ENCODE peak calls at places on chromosomes 13 and 19, in ten cellular contexts. One of them, this sample, is unnamed.

GRCh38 chr13:110410906-110411305 is 103.8 kb downstream of the COL4A2 start:
- DNase-seq in stimulated activated CD8-positive, alpha-beta memory T cell treated with anti-CD3 and anti-CD28 coated beads, Interleukin-2, amount 100 ng/mL, for 1 hour: no peak
- DNase-seq in A549: no peak
- DNase-seq in activated T-helper 1 cell treated with anti-CD3 and anti-CD28 coated beads, Interleukin-12 subunit alpha, Interleukin-12 subunit beta, Interleukin-2, Interleukin-4 antibody, amounts not matched to agents 30 ng/mL and 10 ng/mL and 1 ng/mL, durations not matched to agents 14 hours and 24 hours and 36 hours: no peak
- DNase-seq in iris pigment epithelial cell: no peak
- DNase-seq in AG09319: no peak
- DNase-seq in HFFc6: no peak
- DNase-seq in germinal center: no peak
- DNase-seq in stimulated activated CD4-positive, alpha-beta T cell treated with anti-CD3 and anti-CD28 coated beads, Interleukin-2, amount 100 ng/mL, for 48 hours: no peak
- DNase-seq in memory B cell: no peak
- DNase-seq in this sample: no peak

GRCh38 chr13:42814868-42815267 is 33.5 kb downstream of the FAM216B start:
- DNase-seq in stimulated activated CD4-positive, alpha-beta T cell treated with anti-CD3 and anti-CD28 coated beads, Interleukin-2, amount 100 ng/mL, for 48 hours: no peak
- DNase-seq in germinal center: no peak
- DNase-seq in HFFc6: peak; percentile 80
- DNase-seq in AG09319: peak; percentile 89
- DNase-seq in iris pigment epithelial cell: peak; percentile 91
- DNase-seq in A549: peak; percentile 3
- DNase-seq in stimulated activated CD8-positive, alpha-beta memory T cell treated with anti-CD3 and anti-CD28 coated beads, Interleukin-2, amount 100 ng/mL, for 1 hour: no peak
- DNase-seq in activated T-helper 1 cell treated with anti-CD3 and anti-CD28 coated beads, Interleukin-12 subunit alpha, Interleukin-12 subunit beta, Interleukin-2, Interleukin-4 antibody, amounts not matched to agents 30 ng/mL and 10 ng/mL and 1 ng/mL, durations not matched to agents 14 hours and 24 hours and 36 hours: no peak
- DNase-seq in memory B cell: no peak
- DNase-seq in this sample: no peak

GRCh38 chr13:96948127-96948526 is 46.1 kb downstream of the OXGR1 start:
- DNase-seq in HFFc6: no peak
- DNase-seq in AG09319: no peak
- DNase-seq in germinal center: no peak
- DNase-seq in A549: no peak
- DNase-seq in memory B cell: no peak
- DNase-seq in stimulated activated CD8-positive, alpha-beta memory T cell treated with anti-CD3 and anti-CD28 coated beads, Interleukin-2, amount 100 ng/mL, for 1 hour: no peak
- DNase-seq in iris pigment epithelial cell: no peak
- DNase-seq in stimulated activated CD4-positive, alpha-beta T cell treated with anti-CD3 and anti-CD28 coated beads, Interleukin-2, amount 100 ng/mL, for 48 hours: no peak
- DNase-seq in activated T-helper 1 cell treated with anti-CD3 and anti-CD28 coated beads, Interleukin-12 subunit alpha, Interleukin-12 subunit beta, Interleukin-2, Interleukin-4 antibody, amounts not matched to agents 30 ng/mL and 10 ng/mL and 1 ng/mL, durations not matched to agents 14 hours and 24 hours and 36 hours: no peak
- DNase-seq in this sample: no peak

GRCh38 chr19:46009530-46010510 is 13.0 kb downstream of the PGLYRP1 start:
- DNase-seq in AG09319: no peak
- DNase-seq in A549: peak; percentile 81
- DNase-seq in memory B cell: peak; percentile 53
- DNase-seq in activated T-helper 1 cell treated with anti-CD3 and anti-CD28 coated beads, Interleukin-12 subunit alpha, Interleukin-12 subunit beta, Interleukin-2, Interleukin-4 antibody, amounts not matched to agents 30 ng/mL and 10 ng/mL and 1 ng/mL, durations not matched to agents 14 hours and 24 hours and 36 hours: peak; percentile 46
- DNase-seq in stimulated activated CD4-positive, alpha-beta T cell treated with anti-CD3 and anti-CD28 coated beads, Interleukin-2, amount 100 ng/mL, for 48 hours: peak; percentile 69
- DNase-seq in stimulated activated CD8-positive, alpha-beta memory T cell treated with anti-CD3 and anti-CD28 coated beads, Interleukin-2, amount 100 ng/mL, for 1 hour: peak; percentile 45
- DNase-seq in HFFc6: peak; percentile 61
- DNase-seq in iris pigment epithelial cell: peak; percentile 68
- DNase-seq in germinal center: peak; percentile 67
- DNase-seq in this sample: peak; percentile 79

GRCh38 chr13:100131863-100132574 is 43.1 kb downstream of the PCCA start:
- DNase-seq in memory B cell: no peak
- DNase-seq in AG09319: peak; percentile 16
- DNase-seq in stimulated activated CD4-positive, alpha-beta T cell treated with anti-CD3 and anti-CD28 coated beads, Interleukin-2, amount 100 ng/mL, for 48 hours: no peak
- DNase-seq in stimulated activated CD8-positive, alpha-beta memory T cell treated with anti-CD3 and anti-CD28 coated beads, Interleukin-2, amount 100 ng/mL, for 1 hour: no peak
- DNase-seq in A549: peak; percentile 77
- DNase-seq in iris pigment epithelial cell: peak; percentile 98
- DNase-seq in HFFc6: peak; percentile 85
- DNase-seq in germinal center: no peak
- DNase-seq in activated T-helper 1 cell treated with anti-CD3 and anti-CD28 coated beads, Interleukin-12 subunit alpha, Interleukin-12 subunit beta, Interleukin-2, Interleukin-4 antibody, amounts not matched to agents 30 ng/mL and 10 ng/mL and 1 ng/mL, durations not matched to agents 14 hours and 24 hours and 36 hours: no peak
- DNase-seq in this sample: peak; percentile 32

GRCh38 chr13:29847501-29847983 is 2.9 kb downstream of the UBL3 start:
- DNase-seq in germinal center: no peak
- DNase-seq in stimulated activated CD8-positive, alpha-beta memory T cell treated with anti-CD3 and anti-CD28 coated beads, Interleukin-2, amount 100 ng/mL, for 1 hour: no peak
- DNase-seq in memory B cell: no peak
- DNase-seq in A549: no peak
- DNase-seq in AG09319: no peak
- DNase-seq in stimulated activated CD4-positive, alpha-beta T cell treated with anti-CD3 and anti-CD28 coated beads, Interleukin-2, amount 100 ng/mL, for 48 hours: no peak
- DNase-seq in activated T-helper 1 cell treated with anti-CD3 and anti-CD28 coated beads, Interleukin-12 subunit alpha, Interleukin-12 subunit beta, Interleukin-2, Interleukin-4 antibody, amounts not matched to agents 30 ng/mL and 10 ng/mL and 1 ng/mL, durations not matched to agents 14 hours and 24 hours and 36 hours: no peak
- DNase-seq in HFFc6: peak; percentile 56
- DNase-seq in iris pigment epithelial cell: peak; percentile 48
- DNase-seq in this sample: no peak

GRCh38 chr13:110698689-110699088 is 7.2 kb downstream of the CARS2 start:
- DNase-seq in AG09319: no peak
- DNase-seq in HFFc6: no peak
- DNase-seq in stimulated activated CD8-positive, alpha-beta memory T cell treated with anti-CD3 and anti-CD28 coated beads, Interleukin-2, amount 100 ng/mL, for 1 hour: no peak
- DNase-seq in memory B cell: no peak
- DNase-seq in A549: no peak
- DNase-seq in germinal center: no peak
- DNase-seq in activated T-helper 1 cell treated with anti-CD3 and anti-CD28 coated beads, Interleukin-12 subunit alpha, Interleukin-12 subunit beta, Interleukin-2, Interleukin-4 antibody, amounts not matched to agents 30 ng/mL and 10 ng/mL and 1 ng/mL, durations not matched to agents 14 hours and 24 hours and 36 hours: no peak
- DNase-seq in iris pigment epithelial cell: no peak
- DNase-seq in stimulated activated CD4-positive, alpha-beta T cell treated with anti-CD3 and anti-CD28 coated beads, Interleukin-2, amount 100 ng/mL, for 48 hours: no peak
- DNase-seq in this sample: no peak

GRCh38 chr19:35458821-35459391 is 10.8 kb downstream of the FFAR2 start:
- DNase-seq in stimulated activated CD8-positive, alpha-beta memory T cell treated with anti-CD3 and anti-CD28 coated beads, Interleukin-2, amount 100 ng/mL, for 1 hour: no peak
- DNase-seq in iris pigment epithelial cell: peak; percentile 3
- DNase-seq in A549: no peak
- DNase-seq in activated T-helper 1 cell treated with anti-CD3 and anti-CD28 coated beads, Interleukin-12 subunit alpha, Interleukin-12 subunit beta, Interleukin-2, Interleukin-4 antibody, amounts not matched to agents 30 ng/mL and 10 ng/mL and 1 ng/mL, durations not matched to agents 14 hours and 24 hours and 36 hours: no peak
- DNase-seq in HFFc6: no peak
- DNase-seq in stimulated activated CD4-positive, alpha-beta T cell treated with anti-CD3 and anti-CD28 coated beads, Interleukin-2, amount 100 ng/mL, for 48 hours: no peak
- DNase-seq in AG09319: no peak
- DNase-seq in germinal center: peak; percentile 78
- DNase-seq in memory B cell: peak; percentile 54
- DNase-seq in this sample: no peak

GRCh38 chr13:20492641-20493040 is 33.0 kb downstream of the CRYL1 start:
- DNase-seq in activated T-helper 1 cell treated with anti-CD3 and anti-CD28 coated beads, Interleukin-12 subunit alpha, Interleukin-12 subunit beta, Interleukin-2, Interleukin-4 antibody, amounts not matched to agents 30 ng/mL and 10 ng/mL and 1 ng/mL, durations not matched to agents 14 hours and 24 hours and 36 hours: no peak
- DNase-seq in A549: peak; percentile 22
- DNase-seq in stimulated activated CD8-positive, alpha-beta memory T cell treated with anti-CD3 and anti-CD28 coated beads, Interleukin-2, amount 100 ng/mL, for 1 hour: no peak
- DNase-seq in germinal center: no peak
- DNase-seq in memory B cell: peak; percentile 51
- DNase-seq in iris pigment epithelial cell: peak; percentile 50
- DNase-seq in HFFc6: peak; percentile 31
- DNase-seq in stimulated activated CD4-positive, alpha-beta T cell treated with anti-CD3 and anti-CD28 coated beads, Interleukin-2, amount 100 ng/mL, for 48 hours: peak; percentile 43
- DNase-seq in AG09319: peak; percentile 7
- DNase-seq in this sample: no peak

GRCh38 chr19:46931197-46931596 is 70.4 kb downstream of the ARHGAP35 start:
- DNase-seq in HFFc6: no peak
- DNase-seq in germinal center: no peak
- DNase-seq in iris pigment epithelial cell: no peak
- DNase-seq in AG09319: no peak
- DNase-seq in memory B cell: no peak
- DNase-seq in activated T-helper 1 cell treated with anti-CD3 and anti-CD28 coated beads, Interleukin-12 subunit alpha, Interleukin-12 subunit beta, Interleukin-2, Interleukin-4 antibody, amounts not matched to agents 30 ng/mL and 10 ng/mL and 1 ng/mL, durations not matched to agents 14 hours and 24 hours and 36 hours: no peak
- DNase-seq in stimulated activated CD8-positive, alpha-beta memory T cell treated with anti-CD3 and anti-CD28 coated beads, Interleukin-2, amount 100 ng/mL, for 1 hour: no peak
- DNase-seq in A549: no peak
- DNase-seq in stimulated activated CD4-positive, alpha-beta T cell treated with anti-CD3 and anti-CD28 coated beads, Interleukin-2, amount 100 ng/mL, for 48 hours: no peak
- DNase-seq in this sample: no peak

GRCh38 chr13:93225610-93226009 is 997 bp upstream of the GPC6 start:
- DNase-seq in memory B cell: no peak
- DNase-seq in stimulated activated CD4-positive, alpha-beta T cell treated with anti-CD3 and anti-CD28 coated beads, Interleukin-2, amount 100 ng/mL, for 48 hours: no peak
- DNase-seq in iris pigment epithelial cell: no peak
- DNase-seq in germinal center: no peak
- DNase-seq in activated T-helper 1 cell treated with anti-CD3 and anti-CD28 coated beads, Interleukin-12 subunit alpha, Interleukin-12 subunit beta, Interleukin-2, Interleukin-4 antibody, amounts not matched to agents 30 ng/mL and 10 ng/mL and 1 ng/mL, durations not matched to agents 14 hours and 24 hours and 36 hours: no peak
- DNase-seq in A549: no peak
- DNase-seq in HFFc6: no peak
- DNase-seq in AG09319: no peak
- DNase-seq in stimulated activated CD8-positive, alpha-beta memory T cell treated with anti-CD3 and anti-CD28 coated beads, Interleukin-2, amount 100 ng/mL, for 1 hour: no peak
- DNase-seq in this sample: no peak

GRCh38 chr19:41403181-41403970 is 5.8 kb downstream of the BCKDHA start:
- DNase-seq in activated T-helper 1 cell treated with anti-CD3 and anti-CD28 coated beads, Interleukin-12 subunit alpha, Interleukin-12 subunit beta, Interleukin-2, Interleukin-4 antibody, amounts not matched to agents 30 ng/mL and 10 ng/mL and 1 ng/mL, durations not matched to agents 14 hours and 24 hours and 36 hours: no peak
- DNase-seq in stimulated activated CD4-positive, alpha-beta T cell treated with anti-CD3 and anti-CD28 coated beads, Interleukin-2, amount 100 ng/mL, for 48 hours: no peak
- DNase-seq in iris pigment epithelial cell: no peak
- DNase-seq in HFFc6: no peak
- DNase-seq in germinal center: no peak
- DNase-seq in memory B cell: no peak
- DNase-seq in A549: no peak
- DNase-seq in AG09319: no peak
- DNase-seq in stimulated activated CD8-positive, alpha-beta memory T cell treated with anti-CD3 and anti-CD28 coated beads, Interleukin-2, amount 100 ng/mL, for 1 hour: no peak
- DNase-seq in this sample: no peak

GRCh38 chr13:24629320-24629719 is 50.9 kb upstream of the ATP12A start:
- DNase-seq in iris pigment epithelial cell: peak; percentile 39
- DNase-seq in germinal center: no peak
- DNase-seq in stimulated activated CD4-positive, alpha-beta T cell treated with anti-CD3 and anti-CD28 coated beads, Interleukin-2, amount 100 ng/mL, for 48 hours: no peak
- DNase-seq in stimulated activated CD8-positive, alpha-beta memory T cell treated with anti-CD3 and anti-CD28 coated beads, Interleukin-2, amount 100 ng/mL, for 1 hour: no peak
- DNase-seq in AG09319: no peak
- DNase-seq in activated T-helper 1 cell treated with anti-CD3 and anti-CD28 coated beads, Interleukin-12 subunit alpha, Interleukin-12 subunit beta, Interleukin-2, Interleukin-4 antibody, amounts not matched to agents 30 ng/mL and 10 ng/mL and 1 ng/mL, durations not matched to agents 14 hours and 24 hours and 36 hours: no peak
- DNase-seq in HFFc6: no peak
- DNase-seq in A549: no peak
- DNase-seq in memory B cell: no peak
- DNase-seq in this sample: no peak

GRCh38 chr13:101746513-101746912 is 294.0 kb downstream of the ITGBL1 start:
- DNase-seq in AG09319: no peak
- DNase-seq in iris pigment epithelial cell: no peak
- DNase-seq in stimulated activated CD4-positive, alpha-beta T cell treated with anti-CD3 and anti-CD28 coated beads, Interleukin-2, amount 100 ng/mL, for 48 hours: no peak
- DNase-seq in germinal center: no peak
- DNase-seq in stimulated activated CD8-positive, alpha-beta memory T cell treated with anti-CD3 and anti-CD28 coated beads, Interleukin-2, amount 100 ng/mL, for 1 hour: no peak
- DNase-seq in HFFc6: no peak
- DNase-seq in memory B cell: no peak
- DNase-seq in activated T-helper 1 cell treated with anti-CD3 and anti-CD28 coated beads, Interleukin-12 subunit alpha, Interleukin-12 subunit beta, Interleukin-2, Interleukin-4 antibody, amounts not matched to agents 30 ng/mL and 10 ng/mL and 1 ng/mL, durations not matched to agents 14 hours and 24 hours and 36 hours: no peak
- DNase-seq in A549: no peak
- DNase-seq in this sample: no peak

GRCh38 chr13:95704510-95704909 is 27.6 kb downstream of the DNAJC3 start:
- DNase-seq in germinal center: no peak
- DNase-seq in activated T-helper 1 cell treated with anti-CD3 and anti-CD28 coated beads, Interleukin-12 subunit alpha, Interleukin-12 subunit beta, Interleukin-2, Interleukin-4 antibody, amounts not matched to agents 30 ng/mL and 10 ng/mL and 1 ng/mL, durations not matched to agents 14 hours and 24 hours and 36 hours: no peak
- DNase-seq in AG09319: no peak
- DNase-seq in stimulated activated CD4-positive, alpha-beta T cell treated with anti-CD3 and anti-CD28 coated beads, Interleukin-2, amount 100 ng/mL, for 48 hours: no peak
- DNase-seq in A549: peak; percentile 13
- DNase-seq in memory B cell: no peak
- DNase-seq in HFFc6: no peak
- DNase-seq in stimulated activated CD8-positive, alpha-beta memory T cell treated with anti-CD3 and anti-CD28 coated beads, Interleukin-2, amount 100 ng/mL, for 1 hour: no peak
- DNase-seq in iris pigment epithelial cell: no peak
- DNase-seq in this sample: peak; percentile 32

GRCh38 chr19:8505680-8506401 is 3.4 kb upstream of the PRAM1 start:
- DNase-seq in AG09319: no peak
- DNase-seq in stimulated activated CD8-positive, alpha-beta memory T cell treated with anti-CD3 and anti-CD28 coated beads, Interleukin-2, amount 100 ng/mL, for 1 hour: peak; percentile 37
- DNase-seq in germinal center: peak; percentile 82
- DNase-seq in HFFc6: peak; percentile 38
- DNase-seq in iris pigment epithelial cell: peak; percentile 52
- DNase-seq in A549: peak; percentile 81
- DNase-seq in activated T-helper 1 cell treated with anti-CD3 and anti-CD28 coated beads, Interleukin-12 subunit alpha, Interleukin-12 subunit beta, Interleukin-2, Interleukin-4 antibody, amounts not matched to agents 30 ng/mL and 10 ng/mL and 1 ng/mL, durations not matched to agents 14 hours and 24 hours and 36 hours: peak; percentile 46
- DNase-seq in stimulated activated CD4-positive, alpha-beta T cell treated with anti-CD3 and anti-CD28 coated beads, Interleukin-2, amount 100 ng/mL, for 48 hours: peak; percentile 77
- DNase-seq in memory B cell: peak; percentile 66
- DNase-seq in this sample: peak; percentile 80

GRCh38 chr13:99656092-99656745 is 154.9 kb downstream of the TM9SF2 start:
- DNase-seq in stimulated activated CD8-positive, alpha-beta memory T cell treated with anti-CD3 and anti-CD28 coated beads, Interleukin-2, amount 100 ng/mL, for 1 hour: peak; percentile 70
- DNase-seq in germinal center: peak; percentile 68
- DNase-seq in stimulated activated CD4-positive, alpha-beta T cell treated with anti-CD3 and anti-CD28 coated beads, Interleukin-2, amount 100 ng/mL, for 48 hours: peak; percentile 80
- DNase-seq in activated T-helper 1 cell treated with anti-CD3 and anti-CD28 coated beads, Interleukin-12 subunit alpha, Interleukin-12 subunit beta, Interleukin-2, Interleukin-4 antibody, amounts not matched to agents 30 ng/mL and 10 ng/mL and 1 ng/mL, durations not matched to agents 14 hours and 24 hours and 36 hours: peak; percentile 74
- DNase-seq in HFFc6: peak; percentile 53
- DNase-seq in A549: peak; percentile 47
- DNase-seq in AG09319: peak; percentile 43
- DNase-seq in iris pigment epithelial cell: peak; percentile 69
- DNase-seq in memory B cell: peak; percentile 70
- DNase-seq in this sample: peak; percentile 71

GRCh38 chr19:1244693-1245451 is 3.3 kb downstream of the ATP5F1D start:
- DNase-seq in A549: no peak
- DNase-seq in stimulated activated CD8-positive, alpha-beta memory T cell treated with anti-CD3 and anti-CD28 coated beads, Interleukin-2, amount 100 ng/mL, for 1 hour: no peak
- DNase-seq in HFFc6: no peak
- DNase-seq in stimulated activated CD4-positive, alpha-beta T cell treated with anti-CD3 and anti-CD28 coated beads, Interleukin-2, amount 100 ng/mL, for 48 hours: no peak
- DNase-seq in iris pigment epithelial cell: no peak
- DNase-seq in activated T-helper 1 cell treated with anti-CD3 and anti-CD28 coated beads, Interleukin-12 subunit alpha, Interleukin-12 subunit beta, Interleukin-2, Interleukin-4 antibody, amounts not matched to agents 30 ng/mL and 10 ng/mL and 1 ng/mL, durations not matched to agents 14 hours and 24 hours and 36 hours: no peak
- DNase-seq in germinal center: no peak
- DNase-seq in memory B cell: no peak
- DNase-seq in AG09319: no peak
- DNase-seq in this sample: no peak

GRCh38 chr19:13887529-13887928 is 10.6 kb downstream of the NANOS3 start:
- DNase-seq in AG09319: no peak
- DNase-seq in memory B cell: no peak
- DNase-seq in stimulated activated CD4-positive, alpha-beta T cell treated with anti-CD3 and anti-CD28 coated beads, Interleukin-2, amount 100 ng/mL, for 48 hours: no peak
- DNase-seq in activated T-helper 1 cell treated with anti-CD3 and anti-CD28 coated beads, Interleukin-12 subunit alpha, Interleukin-12 subunit beta, Interleukin-2, Interleukin-4 antibody, amounts not matched to agents 30 ng/mL and 10 ng/mL and 1 ng/mL, durations not matched to agents 14 hours and 24 hours and 36 hours: no peak
- DNase-seq in iris pigment epithelial cell: peak; percentile 35
- DNase-seq in A549: no peak
- DNase-seq in HFFc6: peak; percentile 32
- DNase-seq in germinal center: no peak
- DNase-seq in stimulated activated CD8-positive, alpha-beta memory T cell treated with anti-CD3 and anti-CD28 coated beads, Interleukin-2, amount 100 ng/mL, for 1 hour: no peak
- DNase-seq in this sample: no peak

GRCh38 chr13:38980628-38981078 is 10.0 kb downstream of the STOML3 start:
- DNase-seq in activated T-helper 1 cell treated with anti-CD3 and anti-CD28 coated beads, Interleukin-12 subunit alpha, Interleukin-12 subunit beta, Interleukin-2, Interleukin-4 antibody, amounts not matched to agents 30 ng/mL and 10 ng/mL and 1 ng/mL, durations not matched to agents 14 hours and 24 hours and 36 hours: no peak
- DNase-seq in stimulated activated CD8-positive, alpha-beta memory T cell treated with anti-CD3 and anti-CD28 coated beads, Interleukin-2, amount 100 ng/mL, for 1 hour: no peak
- DNase-seq in HFFc6: no peak
- DNase-seq in germinal center: no peak
- DNase-seq in iris pigment epithelial cell: no peak
- DNase-seq in stimulated activated CD4-positive, alpha-beta T cell treated with anti-CD3 and anti-CD28 coated beads, Interleukin-2, amount 100 ng/mL, for 48 hours: no peak
- DNase-seq in AG09319: no peak
- DNase-seq in A549: no peak
- DNase-seq in memory B cell: no peak
- DNase-seq in this sample: no peak

GRCh38 chr13:30551194-30551593 is 66.5 kb upstream of the USPL1 start:
- DNase-seq in memory B cell: peak; percentile 14
- DNase-seq in iris pigment epithelial cell: peak; percentile 44
- DNase-seq in stimulated activated CD4-positive, alpha-beta T cell treated with anti-CD3 and anti-CD28 coated beads, Interleukin-2, amount 100 ng/mL, for 48 hours: no peak
- DNase-seq in A549: no peak
- DNase-seq in germinal center: peak; percentile 33
- DNase-seq in HFFc6: peak; percentile 47
- DNase-seq in stimulated activated CD8-positive, alpha-beta memory T cell treated with anti-CD3 and anti-CD28 coated beads, Interleukin-2, amount 100 ng/mL, for 1 hour: no peak
- DNase-seq in AG09319: no peak
- DNase-seq in activated T-helper 1 cell treated with anti-CD3 and anti-CD28 coated beads, Interleukin-12 subunit alpha, Interleukin-12 subunit beta, Interleukin-2, Interleukin-4 antibody, amounts not matched to agents 30 ng/mL and 10 ng/mL and 1 ng/mL, durations not matched to agents 14 hours and 24 hours and 36 hours: no peak
- DNase-seq in this sample: peak; percentile 18

GRCh38 chr13:51942189-51942588 is 69.1 kb downstream of the ATP7B start:
- DNase-seq in iris pigment epithelial cell: no peak
- DNase-seq in A549: no peak
- DNase-seq in HFFc6: no peak
- DNase-seq in memory B cell: no peak
- DNase-seq in stimulated activated CD4-positive, alpha-beta T cell treated with anti-CD3 and anti-CD28 coated beads, Interleukin-2, amount 100 ng/mL, for 48 hours: no peak
- DNase-seq in activated T-helper 1 cell treated with anti-CD3 and anti-CD28 coated beads, Interleukin-12 subunit alpha, Interleukin-12 subunit beta, Interleukin-2, Interleukin-4 antibody, amounts not matched to agents 30 ng/mL and 10 ng/mL and 1 ng/mL, durations not matched to agents 14 hours and 24 hours and 36 hours: no peak
- DNase-seq in germinal center: no peak
- DNase-seq in stimulated activated CD8-positive, alpha-beta memory T cell treated with anti-CD3 and anti-CD28 coated beads, Interleukin-2, amount 100 ng/mL, for 1 hour: no peak
- DNase-seq in AG09319: no peak
- DNase-seq in this sample: no peak

GRCh38 chr19:57269515-57270250 is 10.6 kb upstream of the ZNF460 start:
- DNase-seq in memory B cell: peak; percentile 18
- DNase-seq in AG09319: peak; percentile 44
- DNase-seq in germinal center: peak; percentile 55
- DNase-seq in HFFc6: peak; percentile 94
- DNase-seq in stimulated activated CD4-positive, alpha-beta T cell treated with anti-CD3 and anti-CD28 coated beads, Interleukin-2, amount 100 ng/mL, for 48 hours: no peak
- DNase-seq in A549: no peak
- DNase-seq in stimulated activated CD8-positive, alpha-beta memory T cell treated with anti-CD3 and anti-CD28 coated beads, Interleukin-2, amount 100 ng/mL, for 1 hour: no peak
- DNase-seq in activated T-helper 1 cell treated with anti-CD3 and anti-CD28 coated beads, Interleukin-12 subunit alpha, Interleukin-12 subunit beta, Interleukin-2, Interleukin-4 antibody, amounts not matched to agents 30 ng/mL and 10 ng/mL and 1 ng/mL, durations not matched to agents 14 hours and 24 hours and 36 hours: no peak
- DNase-seq in iris pigment epithelial cell: peak; percentile 95
- DNase-seq in this sample: no peak

GRCh38 chr19:48965806-48966540 is 864 bp downstream of the FTL start:
- DNase-seq in stimulated activated CD8-positive, alpha-beta memory T cell treated with anti-CD3 and anti-CD28 coated beads, Interleukin-2, amount 100 ng/mL, for 1 hour: peak; percentile 77
- DNase-seq in iris pigment epithelial cell: peak; percentile 82
- DNase-seq in activated T-helper 1 cell treated with anti-CD3 and anti-CD28 coated beads, Interleukin-12 subunit alpha, Interleukin-12 subunit beta, Interleukin-2, Interleukin-4 antibody, amounts not matched to agents 30 ng/mL and 10 ng/mL and 1 ng/mL, durations not matched to agents 14 hours and 24 hours and 36 hours: peak; percentile 84
- DNase-seq in A549: peak; percentile 49
- DNase-seq in germinal center: peak; percentile 83
- DNase-seq in memory B cell: peak; percentile 83
- DNase-seq in AG09319: no peak
- DNase-seq in HFFc6: peak; percentile 74
- DNase-seq in stimulated activated CD4-positive, alpha-beta T cell treated with anti-CD3 and anti-CD28 coated beads, Interleukin-2, amount 100 ng/mL, for 48 hours: peak; percentile 81
- DNase-seq in this sample: peak; percentile 73

GRCh38 chr13:33676045-33676699 is 141.8 kb upstream of the RFC3 start:
- DNase-seq in stimulated activated CD8-positive, alpha-beta memory T cell treated with anti-CD3 and anti-CD28 coated beads, Interleukin-2, amount 100 ng/mL, for 1 hour: no peak
- DNase-seq in AG09319: no peak
- DNase-seq in HFFc6: peak; percentile 3
- DNase-seq in A549: no peak
- DNase-seq in germinal center: no peak
- DNase-seq in activated T-helper 1 cell treated with anti-CD3 and anti-CD28 coated beads, Interleukin-12 subunit alpha, Interleukin-12 subunit beta, Interleukin-2, Interleukin-4 antibody, amounts not matched to agents 30 ng/mL and 10 ng/mL and 1 ng/mL, durations not matched to agents 14 hours and 24 hours and 36 hours: no peak
- DNase-seq in iris pigment epithelial cell: no peak
- DNase-seq in memory B cell: no peak
- DNase-seq in stimulated activated CD4-positive, alpha-beta T cell treated with anti-CD3 and anti-CD28 coated beads, Interleukin-2, amount 100 ng/mL, for 48 hours: no peak
- DNase-seq in this sample: no peak

GRCh38 chr13:24742986-24743385 is 21.0 kb upstream of the RNF17 start:
- DNase-seq in iris pigment epithelial cell: no peak
- DNase-seq in HFFc6: no peak
- DNase-seq in memory B cell: no peak
- DNase-seq in AG09319: no peak
- DNase-seq in germinal center: no peak
- DNase-seq in activated T-helper 1 cell treated with anti-CD3 and anti-CD28 coated beads, Interleukin-12 subunit alpha, Interleukin-12 subunit beta, Interleukin-2, Interleukin-4 antibody, amounts not matched to agents 30 ng/mL and 10 ng/mL and 1 ng/mL, durations not matched to agents 14 hours and 24 hours and 36 hours: no peak
- DNase-seq in stimulated activated CD4-positive, alpha-beta T cell treated with anti-CD3 and anti-CD28 coated beads, Interleukin-2, amount 100 ng/mL, for 48 hours: no peak
- DNase-seq in stimulated activated CD8-positive, alpha-beta memory T cell treated with anti-CD3 and anti-CD28 coated beads, Interleukin-2, amount 100 ng/mL, for 1 hour: no peak
- DNase-seq in A549: no peak
- DNase-seq in this sample: no peak

GRCh38 chr13:50144473-50145160 is 129.4 kb downstream of the KCNRG start:
- DNase-seq in germinal center: peak; percentile 16
- DNase-seq in activated T-helper 1 cell treated with anti-CD3 and anti-CD28 coated beads, Interleukin-12 subunit alpha, Interleukin-12 subunit beta, Interleukin-2, Interleukin-4 antibody, amounts not matched to agents 30 ng/mL and 10 ng/mL and 1 ng/mL, durations not matched to agents 14 hours and 24 hours and 36 hours: no peak
- DNase-seq in iris pigment epithelial cell: no peak
- DNase-seq in HFFc6: no peak
- DNase-seq in A549: no peak
- DNase-seq in stimulated activated CD4-positive, alpha-beta T cell treated with anti-CD3 and anti-CD28 coated beads, Interleukin-2, amount 100 ng/mL, for 48 hours: no peak
- DNase-seq in AG09319: no peak
- DNase-seq in memory B cell: no peak
- DNase-seq in stimulated activated CD8-positive, alpha-beta memory T cell treated with anti-CD3 and anti-CD28 coated beads, Interleukin-2, amount 100 ng/mL, for 1 hour: no peak
- DNase-seq in this sample: no peak

GRCh38 chr19:33064117-33064777 is 441 bp downstream of the RHPN2 start:
- DNase-seq in AG09319: no peak
- DNase-seq in germinal center: peak; percentile 45
- DNase-seq in HFFc6: no peak
- DNase-seq in iris pigment epithelial cell: no peak
- DNase-seq in memory B cell: peak; percentile 15
- DNase-seq in activated T-helper 1 cell treated with anti-CD3 and anti-CD28 coated beads, Interleukin-12 subunit alpha, Interleukin-12 subunit beta, Interleukin-2, Interleukin-4 antibody, amounts not matched to agents 30 ng/mL and 10 ng/mL and 1 ng/mL, durations not matched to agents 14 hours and 24 hours and 36 hours: peak; percentile 9
- DNase-seq in stimulated activated CD8-positive, alpha-beta memory T cell treated with anti-CD3 and anti-CD28 coated beads, Interleukin-2, amount 100 ng/mL, for 1 hour: no peak
- DNase-seq in A549: no peak
- DNase-seq in stimulated activated CD4-positive, alpha-beta T cell treated with anti-CD3 and anti-CD28 coated beads, Interleukin-2, amount 100 ng/mL, for 48 hours: no peak
- DNase-seq in this sample: peak; percentile 44